ENCODE peak calls at places on chromosomes 3 and 15, in four cellular contexts. One of them, this sample, is unnamed.

GRCh38 chr3:14120111-14120920 is 4.4 kb downstream of the CHCHD4 start:
- DNase-seq in HEK293T: no peak
- DNase-seq in K562: no peak
- DNase-seq in GM12878: no peak
- DNase-seq in this sample: no peak

GRCh38 chr3:31859245-31859644 is 121.8 kb downstream of the OSBPL10 start:
- DNase-seq in HEK293T: no peak
- DNase-seq in K562: no peak
- DNase-seq in GM12878: no peak
- DNase-seq in this sample: no peak

GRCh38 chr15:75732809-75733451 is 20.3 kb upstream of the CSPG4 start:
- DNase-seq in HEK293T: peak
- DNase-seq in K562: peak
- DNase-seq in GM12878: no peak
- DNase-seq in this sample: peak

GRCh38 chr15:52642386-52643361 is 36.5 kb downstream of the ATOSA start:
- DNase-seq in HEK293T: no peak
- DNase-seq in K562: no peak
- DNase-seq in GM12878: no peak
- DNase-seq in this sample: no peak

GRCh38 chr15:64611085-64611484 is 150.7 kb downstream of the ZNF609 start:
- DNase-seq in HEK293T: no peak
- DNase-seq in K562: no peak
- DNase-seq in GM12878: no peak
- DNase-seq in this sample: peak

GRCh38 chr3:138694287-138695007 is 85.9 kb downstream of the FAIM start:
- DNase-seq in HEK293T: no peak
- DNase-seq in K562: no peak
- DNase-seq in GM12878: no peak
- DNase-seq in this sample: no peak

GRCh38 chr3:172087827-172088580 is 48.6 kb downstream of the FNDC3B start:
- DNase-seq in HEK293T: no peak
- DNase-seq in K562: no peak
- DNase-seq in GM12878: peak
- DNase-seq in this sample: no peak

GRCh38 chr3:125072749-125073404 is 17.1 kb upstream of the HEG1 start:
- DNase-seq in HEK293T: no peak
- DNase-seq in K562: no peak
- DNase-seq in GM12878: no peak
- DNase-seq in this sample: no peak

GRCh38 chr3:46212101-46212500 is 4.0 kb upstream of the CCR1 start:
- DNase-seq in HEK293T: no peak
- DNase-seq in K562: no peak
- DNase-seq in GM12878: no peak
- DNase-seq in this sample: no peak

GRCh38 chr3:59289836-59290235 is 240.0 kb upstream of the CFAP20DC start:
- DNase-seq in HEK293T: no peak
- DNase-seq in K562: no peak
- DNase-seq in GM12878: no peak
- DNase-seq in this sample: no peak

GRCh38 chr15:62426387-62426956 is 261.4 kb upstream of the C2CD4B start:
- DNase-seq in HEK293T: no peak
- DNase-seq in K562: no peak
- DNase-seq in GM12878: no peak
- DNase-seq in this sample: peak

GRCh38 chr3:14235003-14235876 is 56.6 kb downstream of the LSM3 start:
- DNase-seq in HEK293T: no peak
- DNase-seq in K562: no peak
- DNase-seq in GM12878: no peak
- DNase-seq in this sample: no peak

GRCh38 chr15:39591141-39591895 is 10.4 kb downstream of the THBS1 start:
- DNase-seq in HEK293T: no peak
- DNase-seq in K562: no peak
- DNase-seq in GM12878: no peak
- DNase-seq in this sample: no peak

GRCh38 chr3:197132916-197133530 is 103.4 kb upstream of the MELTF start:
- DNase-seq in HEK293T: no peak
- DNase-seq in K562: no peak
- DNase-seq in GM12878: no peak
- DNase-seq in this sample: no peak

GRCh38 chr3:191141728-191142127 is 57.3 kb upstream of the OSTN start:
- DNase-seq in HEK293T: no peak
- DNase-seq in K562: no peak
- DNase-seq in GM12878: no peak
- DNase-seq in this sample: no peak

GRCh38 chr3:37718647-37719046 is 143.0 kb upstream of the CTDSPL start:
- DNase-seq in HEK293T: no peak
- DNase-seq in K562: no peak
- DNase-seq in GM12878: no peak
- DNase-seq in this sample: no peak

GRCh38 chr15:67076147-67076843 is 10.9 kb downstream of the SMAD3 start:
- DNase-seq in HEK293T: no peak
- DNase-seq in K562: peak
- DNase-seq in GM12878: no peak
- DNase-seq in this sample: no peak

GRCh38 chr3:161274691-161275298 is 53.7 kb downstream of the NMD3 start:
- DNase-seq in HEK293T: peak
- DNase-seq in K562: peak
- DNase-seq in GM12878: no peak
- DNase-seq in this sample: peak

GRCh38 chr3:59482684-59483083 is 432.9 kb upstream of the CFAP20DC start:
- DNase-seq in HEK293T: no peak
- DNase-seq in K562: no peak
- DNase-seq in GM12878: no peak
- DNase-seq in this sample: no peak

GRCh38 chr15:47720555-47720954 is 3.2 kb downstream of the SEMA6D start:
- DNase-seq in HEK293T: no peak
- DNase-seq in K562: no peak
- DNase-seq in GM12878: no peak
- DNase-seq in this sample: no peak

GRCh38 chr15:101126618-101127502 is 125.0 kb downstream of the CHSY1 start:
- DNase-seq in HEK293T: no peak
- DNase-seq in K562: no peak
- DNase-seq in GM12878: no peak
- DNase-seq in this sample: no peak

GRCh38 chr15:65993226-65993625 is 123.9 kb downstream of the RAB11A start:
- DNase-seq in HEK293T: no peak
- DNase-seq in K562: no peak
- DNase-seq in GM12878: no peak
- DNase-seq in this sample: no peak

GRCh38 chr3:122794779-122795673 is at the start of gene SLC49A4:
- DNase-seq in HEK293T: peak
- DNase-seq in K562: peak
- DNase-seq in GM12878: peak
- DNase-seq in this sample: peak

GRCh38 chr3:158776531-158776930 is 25.3 kb upstream of the MFSD1 start:
- DNase-seq in HEK293T: no peak
- DNase-seq in K562: no peak
- DNase-seq in GM12878: no peak
- DNase-seq in this sample: no peak

GRCh38 chr15:64093627-64094417 is at the start of gene CIAO2A:
- DNase-seq in HEK293T: peak
- DNase-seq in K562: peak
- DNase-seq in GM12878: peak
- DNase-seq in this sample: peak

GRCh38 chr15:73897441-73898261 is 24.3 kb downstream of the TBC1D21 start:
- DNase-seq in HEK293T: peak
- DNase-seq in K562: peak
- DNase-seq in GM12878: no peak
- DNase-seq in this sample: peak

GRCh38 chr3:56593455-56594158 is 36.6 kb downstream of the CCDC66 start:
- DNase-seq in HEK293T: no peak
- DNase-seq in K562: no peak
- DNase-seq in GM12878: no peak
- DNase-seq in this sample: no peak

GRCh38 chr15:34078900-34079299 is 22.8 kb downstream of the EMC7 start:
- DNase-seq in HEK293T: no peak
- DNase-seq in K562: no peak
- DNase-seq in GM12878: no peak
- DNase-seq in this sample: no peak

GRCh38 chr3:158098834-158099424 is 7.3 kb downstream of the SHOX2 start:
- DNase-seq in HEK293T: no peak
- DNase-seq in K562: no peak
- DNase-seq in GM12878: no peak
- DNase-seq in this sample: no peak

GRCh38 chr3:107150675-107151074 is 226.6 kb upstream of the CCDC54 start:
- DNase-seq in HEK293T: no peak
- DNase-seq in K562: no peak
- DNase-seq in GM12878: no peak
- DNase-seq in this sample: no peak

GRCh38 chr3:107153981-107154380 is 223.3 kb upstream of the CCDC54 start:
- DNase-seq in HEK293T: no peak
- DNase-seq in K562: no peak
- DNase-seq in GM12878: no peak
- DNase-seq in this sample: no peak
- TF ChIP-seq FOXM1 in HEK293T: no peak
- TF ChIP-seq FOXM1 in K562: no peak
- TF ChIP-seq FOXM1 in GM12878: no peak
- TF ChIP-seq FOXM1 in this sample: no peak

DNA sequence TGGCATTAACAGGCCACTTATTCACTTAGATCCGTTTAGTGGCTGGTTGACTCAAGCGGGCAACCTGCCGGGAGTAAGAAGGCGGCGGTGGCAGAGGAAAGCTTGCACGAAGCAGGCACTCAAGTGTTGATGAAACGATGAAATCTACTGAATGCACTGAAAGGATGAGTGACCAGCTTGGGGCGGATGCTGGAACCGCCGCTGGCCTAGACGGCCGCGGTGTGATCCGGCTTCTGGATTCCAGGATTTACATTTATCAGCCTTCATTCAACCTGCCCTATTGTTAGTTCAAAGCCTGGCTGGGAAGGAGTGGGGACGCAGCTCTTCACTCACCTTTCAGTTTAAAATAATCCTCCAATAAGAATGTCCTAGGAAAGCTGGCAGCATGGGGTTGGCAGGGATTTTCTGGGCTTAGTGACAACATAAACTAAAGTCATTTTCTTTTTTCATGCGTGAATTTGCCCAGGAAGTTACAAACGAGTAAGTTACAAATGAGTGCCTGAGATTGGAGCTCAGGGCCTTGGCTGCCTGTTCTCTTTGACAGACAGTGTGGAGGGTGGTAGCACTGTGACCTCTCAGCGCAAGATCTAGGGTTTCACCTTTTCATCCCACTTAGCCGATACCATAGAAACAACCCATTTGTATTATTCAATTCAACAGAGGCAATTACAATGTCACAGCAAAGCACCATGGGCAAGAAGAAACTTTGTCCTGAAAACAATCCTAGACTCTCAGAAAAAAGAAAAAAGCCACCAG is 1.1 kb upstream of the PLCH1 start:
- DNase-seq in HEK293T: peak
- DNase-seq in K562: peak
- DNase-seq in GM12878: no peak
- DNase-seq in this sample: peak
- TF ChIP-seq BHLHE40 in HEK293T: no peak
- TF ChIP-seq BHLHE40 in K562: no peak
- TF ChIP-seq BHLHE40 in GM12878: no peak
- TF ChIP-seq BHLHE40 in this sample: no peak

DNA sequence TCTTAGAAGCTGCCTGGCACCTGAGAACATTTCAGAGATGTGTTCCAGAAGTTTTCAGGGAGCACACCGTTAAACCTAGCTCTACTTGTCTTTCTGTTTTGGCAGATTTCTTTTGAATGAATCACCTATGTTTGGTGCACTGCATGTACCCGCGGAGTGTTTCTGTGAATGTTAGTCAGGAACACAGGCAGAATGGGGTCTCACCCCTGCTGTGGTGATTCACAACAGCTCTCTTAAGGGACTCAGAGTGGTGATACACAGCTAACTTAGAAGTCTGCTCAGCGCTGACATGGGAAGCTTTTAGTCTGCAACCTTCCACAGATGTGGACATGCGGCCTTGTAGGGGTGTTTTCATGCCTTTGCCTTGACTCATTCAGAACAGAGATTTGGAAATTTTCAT is 24.0 kb downstream of the TSEN2 start:
- DNase-seq in HEK293T: no peak
- DNase-seq in K562: no peak
- DNase-seq in GM12878: no peak
- DNase-seq in this sample: no peak
- TF ChIP-seq FOXM1 in HEK293T: no peak
- TF ChIP-seq FOXM1 in K562: no peak
- TF ChIP-seq FOXM1 in GM12878: no peak
- TF ChIP-seq FOXM1 in this sample: no peak

GRCh38 chr3:182979719-182980191 is 583 bp downstream of the DCUN1D1 start:
- DNase-seq in HEK293T: no peak
- DNase-seq in K562: peak
- DNase-seq in GM12878: no peak
- DNase-seq in this sample: peak
- TF ChIP-seq BHLHE40 in HEK293T: no peak
- TF ChIP-seq BHLHE40 in K562: no peak
- TF ChIP-seq BHLHE40 in GM12878: no peak
- TF ChIP-seq BHLHE40 in this sample: no peak

GRCh38 chr15:22893081-22893480 is 54.6 kb downstream of the NIPA2 start:
- DNase-seq in HEK293T: no peak
- DNase-seq in K562: no peak
- DNase-seq in GM12878: no peak
- DNase-seq in this sample: no peak
- TF ChIP-seq FOXM1 in HEK293T: no peak
- TF ChIP-seq FOXM1 in K562: no peak
- TF ChIP-seq FOXM1 in GM12878: no peak
- TF ChIP-seq FOXM1 in this sample: no peak

GRCh38 chr3:136586580-136586979 is 165.6 kb downstream of the STAG1 start:
- DNase-seq in HEK293T: no peak
- DNase-seq in K562: no peak
- DNase-seq in GM12878: no peak
- DNase-seq in this sample: peak
- TF ChIP-seq BHLHE40 in HEK293T: no peak
- TF ChIP-seq BHLHE40 in K562: no peak
- TF ChIP-seq BHLHE40 in GM12878: no peak
- TF ChIP-seq BHLHE40 in this sample: no peak

GRCh38 chr3:98855811-98856400 is 45.6 kb downstream of the DCBLD2 start:
- DNase-seq in HEK293T: no peak
- DNase-seq in K562: no peak
- DNase-seq in GM12878: no peak
- DNase-seq in this sample: no peak
- TF ChIP-seq FOXM1 in HEK293T: no peak
- TF ChIP-seq FOXM1 in K562: no peak
- TF ChIP-seq FOXM1 in GM12878: no peak
- TF ChIP-seq FOXM1 in this sample: no peak